ENCODE peak calls at places on chromosomes 6 and 20, in six cellular contexts. B is NCI-H524; I is stimulated activated CD8-positive, alpha-beta memory T cell treated with anti-CD3 and anti-CD28 coated beads, Interleukin-12 subunit alpha, Interleukin-12 subunit beta, amount 100 ng/mL, for 1 hour; M is hepatic stellate cell; K is activated CD4-positive, alpha-beta memory T cell treated with anti-CD3 and anti-CD28 coated beads, Interleukin-2, amount 10 ng/mL, durations not matched to agents 7 days and 5 days; X is esophagus muscularis mucosa. Q is an unnamed sample.

GRCh38 chr20:44959082-44959895 is 908 bp downstream of the TOMM34 start:
- DNase-seq in B (peak; percentile 36), M (peak; percentile 56), X (no peak), I (peak; percentile 51), K (peak; percentile 54), Q (peak; percentile 73)

GRCh38 chr6:79570802-79571367 is 33.7 kb upstream of the LCA5 start:
- DNase-seq in X (no peak), M (peak; percentile 25), K (no peak), I (no peak), B (peak; percentile 52), Q (peak; percentile 17)

GRCh38 chr6:26055670-26056582 is 31.3 kb upstream of the HFE start:
- DNase-seq in I (peak; percentile 68), K (peak; percentile 95), M (peak; percentile 89), X (peak; percentile 98), B (peak; percentile 88), Q (peak; percentile 90)

GRCh38 chr20:12702312-12702711 is 306.5 kb upstream of the SPTLC3 start:
- DNase-seq in B (no peak), I (no peak), X (no peak), K (no peak), M (no peak), Q (no peak)

GRCh38 chr20:23244207-23244915 is 106.2 kb upstream of the NXT1 start:
- DNase-seq in K (peak; percentile 9), I (no peak), X (peak; percentile 91), B (no peak), M (no peak), Q (no peak)

GRCh38 chr20:32509639-32510066 is 75.5 kb downstream of the NOL4L start:
- DNase-seq in B (no peak), X (no peak), I (peak; percentile 43), M (no peak), K (peak; percentile 72), Q (peak; percentile 92)

GRCh38 chr20:5513975-5514516 is 197.3 kb upstream of the PROKR2 start:
- DNase-seq in K (no peak), X (no peak), B (no peak), I (no peak), M (no peak), Q (no peak)

GRCh38 chr20:667351-668034 is 8.1 kb downstream of the SCRT2 start:
- DNase-seq in X (no peak), B (peak; percentile 48), K (peak; percentile 67), I (peak; percentile 37), M (peak; percentile 58), Q (peak; percentile 43)

GRCh38 chr20:40160151-40160550 is 528.9 kb downstream of the MAFB start:
- DNase-seq in I (no peak), K (peak; percentile 23), M (peak; percentile 3), X (no peak), B (peak; percentile 50), Q (peak; percentile 6)

GRCh38 chr20:1888796-1889463 is 6.3 kb upstream of the SIRPA start:
- DNase-seq in I (no peak), X (no peak), K (no peak), M (no peak), B (no peak), Q (no peak)

GRCh38 chr6:135075018-135075417 is 20.4 kb upstream of the HBS1L start:
- DNase-seq in M (no peak), X (no peak), K (no peak), B (no peak), I (no peak), Q (no peak)